ENCODE peak calls at places on chromosomes 12 and 14, in six cellular contexts. One of them, this sample, is unnamed.

GRCh38 chr14:61160798-61161197 is 120.3 kb downstream of the TMEM30B start:
- DNase-seq in GM12878: no peak
- DNase-seq in endothelial cell of umbilical vein: no peak
- DNase-seq in suprapubic skin: no peak
- DNase-seq in breast epithelium: no peak
- DNase-seq in GM12892: no peak
- DNase-seq in this sample: no peak

GRCh38 chr14:92802678-92803077 is 8.6 kb downstream of the GOLGA5 start:
- DNase-seq in GM12878: no peak
- DNase-seq in endothelial cell of umbilical vein: no peak
- DNase-seq in suprapubic skin: no peak
- DNase-seq in breast epithelium: no peak
- DNase-seq in GM12892: no peak
- DNase-seq in this sample: no peak

GRCh38 chr12:1350055-1350933 is 244.1 kb downstream of the FBXL14 start:
- DNase-seq in GM12878: no peak
- DNase-seq in endothelial cell of umbilical vein: no peak
- DNase-seq in suprapubic skin: no peak
- DNase-seq in breast epithelium: no peak
- DNase-seq in GM12892: no peak
- DNase-seq in this sample: no peak

GRCh38 chr12:119320678-119321077 is 13.9 kb upstream of the CCDC60 start:
- DNase-seq in GM12878: no peak
- DNase-seq in endothelial cell of umbilical vein: no peak
- DNase-seq in suprapubic skin: no peak
- DNase-seq in breast epithelium: no peak
- DNase-seq in GM12892: no peak
- DNase-seq in this sample: no peak

GRCh38 chr12:48750769-48751356 is 34.4 kb upstream of the CCNT1 start:
- DNase-seq in GM12878: no peak
- DNase-seq in endothelial cell of umbilical vein: no peak
- DNase-seq in suprapubic skin: no peak
- DNase-seq in breast epithelium: no peak
- DNase-seq in GM12892: no peak
- DNase-seq in this sample: no peak

GRCh38 chr14:105274600-105274999 is 26.2 kb downstream of the BRF1 start:
- DNase-seq in GM12878: no peak
- DNase-seq in endothelial cell of umbilical vein: no peak
- DNase-seq in suprapubic skin: no peak
- DNase-seq in breast epithelium: no peak
- DNase-seq in GM12892: no peak
- DNase-seq in this sample: no peak

GRCh38 chr12:21992823-21993222 is 51.6 kb upstream of the ABCC9 start:
- DNase-seq in GM12878: no peak
- DNase-seq in endothelial cell of umbilical vein: peak; percentile 48
- DNase-seq in suprapubic skin: no peak
- DNase-seq in breast epithelium: no peak
- DNase-seq in GM12892: no peak
- DNase-seq in this sample: no peak

GRCh38 chr12:72289633-72290032 is 17.5 kb downstream of the TRHDE start:
- DNase-seq in GM12878: no peak
- DNase-seq in endothelial cell of umbilical vein: no peak
- DNase-seq in suprapubic skin: no peak
- DNase-seq in breast epithelium: no peak
- DNase-seq in GM12892: no peak
- DNase-seq in this sample: no peak

GRCh38 chr14:24843999-24844398 is 205.9 kb downstream of the STXBP6 start:
- DNase-seq in GM12878: no peak
- DNase-seq in endothelial cell of umbilical vein: no peak
- DNase-seq in suprapubic skin: no peak
- DNase-seq in breast epithelium: no peak
- DNase-seq in GM12892: no peak
- DNase-seq in this sample: no peak

GRCh38 chr14:69592923-69593677 is 18.3 kb upstream of the SUSD6 start:
- DNase-seq in GM12878: no peak
- DNase-seq in endothelial cell of umbilical vein: no peak
- DNase-seq in suprapubic skin: no peak
- DNase-seq in breast epithelium: no peak
- DNase-seq in GM12892: no peak
- DNase-seq in this sample: no peak

GRCh38 chr12:12612403-12612802 is 727 bp downstream of the CREBL2 start:
- DNase-seq in GM12878: no peak
- DNase-seq in endothelial cell of umbilical vein: peak; percentile 65
- DNase-seq in suprapubic skin: no peak
- DNase-seq in breast epithelium: no peak
- DNase-seq in GM12892: peak; percentile 18
- DNase-seq in this sample: peak; percentile 25

GRCh38 chr12:47124451-47124850 is 44.7 kb upstream of the AMIGO2 start:
- DNase-seq in GM12878: no peak
- DNase-seq in endothelial cell of umbilical vein: no peak
- DNase-seq in suprapubic skin: no peak
- DNase-seq in breast epithelium: no peak
- DNase-seq in GM12892: no peak
- DNase-seq in this sample: no peak

GRCh38 chr12:4276524-4277204 is 3.1 kb downstream of the CCND2 start:
- DNase-seq in GM12878: peak; percentile 78
- DNase-seq in endothelial cell of umbilical vein: peak; percentile 87
- DNase-seq in suprapubic skin: peak; percentile 88
- DNase-seq in breast epithelium: no peak
- DNase-seq in GM12892: peak; percentile 64
- DNase-seq in this sample: peak; percentile 71

GRCh38 chr12:110109037-110109836 is 14.9 kb upstream of the IFT81 start:
- DNase-seq in GM12878: no peak
- DNase-seq in endothelial cell of umbilical vein: peak; percentile 81
- DNase-seq in suprapubic skin: peak; percentile 91
- DNase-seq in breast epithelium: peak; percentile 66
- DNase-seq in GM12892: no peak
- DNase-seq in this sample: no peak

GRCh38 chr14:24612186-24612585 is 2.7 kb upstream of the GZMH start:
- DNase-seq in GM12878: no peak
- DNase-seq in endothelial cell of umbilical vein: no peak
- DNase-seq in suprapubic skin: no peak
- DNase-seq in breast epithelium: no peak
- DNase-seq in GM12892: no peak
- DNase-seq in this sample: no peak

GRCh38 chr12:23929906-23930305 is 19.6 kb downstream of the SOX5 start:
- DNase-seq in GM12878: no peak
- DNase-seq in endothelial cell of umbilical vein: no peak
- DNase-seq in suprapubic skin: no peak
- DNase-seq in breast epithelium: no peak
- DNase-seq in GM12892: no peak
- DNase-seq in this sample: no peak

GRCh38 chr14:103889313-103890051 is 38.8 kb upstream of the TDRD9 start:
- DNase-seq in GM12878: no peak
- DNase-seq in endothelial cell of umbilical vein: no peak
- DNase-seq in suprapubic skin: no peak
- DNase-seq in breast epithelium: no peak
- DNase-seq in GM12892: no peak
- DNase-seq in this sample: no peak

GRCh38 chr14:62661818-62662217 is 383.4 kb downstream of the KCNH5 start:
- DNase-seq in GM12878: no peak
- DNase-seq in endothelial cell of umbilical vein: no peak
- DNase-seq in suprapubic skin: no peak
- DNase-seq in breast epithelium: no peak
- DNase-seq in GM12892: no peak
- DNase-seq in this sample: no peak

GRCh38 chr12:70839544-70839943 is 81.0 kb downstream of the PTPRR start:
- DNase-seq in GM12878: no peak
- DNase-seq in endothelial cell of umbilical vein: no peak
- DNase-seq in suprapubic skin: no peak
- DNase-seq in breast epithelium: no peak
- DNase-seq in GM12892: no peak
- DNase-seq in this sample: no peak

GRCh38 chr12:31570880-31571279 is 20.1 kb downstream of the DENND5B start:
- DNase-seq in GM12878: no peak
- DNase-seq in endothelial cell of umbilical vein: peak; percentile 58
- DNase-seq in suprapubic skin: no peak
- DNase-seq in breast epithelium: no peak
- DNase-seq in GM12892: no peak
- DNase-seq in this sample: no peak

GRCh38 chr12:4809013-4809448 is 88.8 kb downstream of the GALNT8 start:
- DNase-seq in GM12878: no peak
- DNase-seq in endothelial cell of umbilical vein: no peak
- DNase-seq in suprapubic skin: peak; percentile 68
- DNase-seq in breast epithelium: no peak
- DNase-seq in GM12892: no peak
- DNase-seq in this sample: no peak

GRCh38 chr12:63103489-63104131 is 47.4 kb downstream of the AVPR1A start:
- DNase-seq in GM12878: no peak
- DNase-seq in endothelial cell of umbilical vein: peak; percentile 36
- DNase-seq in suprapubic skin: no peak
- DNase-seq in breast epithelium: no peak
- DNase-seq in GM12892: no peak
- DNase-seq in this sample: no peak

GRCh38 chr12:49823951-49824350 is 4.3 kb downstream of the NCKAP5L start:
- DNase-seq in GM12878: no peak
- DNase-seq in endothelial cell of umbilical vein: no peak
- DNase-seq in suprapubic skin: no peak
- DNase-seq in breast epithelium: no peak
- DNase-seq in GM12892: no peak
- DNase-seq in this sample: no peak

GRCh38 chr12:86772688-86773087 is 516.5 kb upstream of the MGAT4C start:
- DNase-seq in GM12878: no peak
- DNase-seq in endothelial cell of umbilical vein: no peak
- DNase-seq in suprapubic skin: no peak
- DNase-seq in breast epithelium: no peak
- DNase-seq in GM12892: no peak
- DNase-seq in this sample: no peak

GRCh38 chr12:106521901-106522300 is 60.9 kb upstream of the RFX4 start:
- DNase-seq in GM12878: no peak
- DNase-seq in endothelial cell of umbilical vein: no peak
- DNase-seq in suprapubic skin: no peak
- DNase-seq in breast epithelium: no peak
- DNase-seq in GM12892: no peak
- DNase-seq in this sample: no peak

GRCh38 chr14:103657466-103657865 is 28.5 kb downstream of the KLC1 start:
- DNase-seq in GM12878: no peak
- DNase-seq in endothelial cell of umbilical vein: peak; percentile 12
- DNase-seq in suprapubic skin: no peak
- DNase-seq in breast epithelium: no peak
- DNase-seq in GM12892: no peak
- DNase-seq in this sample: no peak

GRCh38 chr14:39182770-39183684 is 8.0 kb downstream of the PNN start:
- DNase-seq in GM12878: no peak
- DNase-seq in endothelial cell of umbilical vein: no peak
- DNase-seq in suprapubic skin: no peak
- DNase-seq in breast epithelium: no peak
- DNase-seq in GM12892: no peak
- DNase-seq in this sample: no peak

GRCh38 chr12:28998662-28999120 is 150.4 kb upstream of the FAR2 start:
- DNase-seq in GM12878: no peak
- DNase-seq in endothelial cell of umbilical vein: peak; percentile 56
- DNase-seq in suprapubic skin: no peak
- DNase-seq in breast epithelium: no peak
- DNase-seq in GM12892: no peak
- DNase-seq in this sample: no peak

GRCh38 chr12:75103822-75104221 is 105.8 kb downstream of the KCNC2 start:
- DNase-seq in GM12878: no peak
- DNase-seq in endothelial cell of umbilical vein: no peak
- DNase-seq in suprapubic skin: no peak
- DNase-seq in breast epithelium: no peak
- DNase-seq in GM12892: no peak
- DNase-seq in this sample: no peak
- TF ChIP-seq POLR2A in GM12878: no peak
- TF ChIP-seq POLR2A in endothelial cell of umbilical vein: no peak
- TF ChIP-seq POLR2A in suprapubic skin: no peak
- TF ChIP-seq POLR2A in breast epithelium: no peak
- TF ChIP-seq POLR2A in GM12892: no peak
- TF ChIP-seq POLR2A in this sample: no peak

GRCh38 chr14:76778546-76779215 is 17.4 kb downstream of the VASH1 start:
- DNase-seq in GM12878: no peak
- DNase-seq in endothelial cell of umbilical vein: no peak
- DNase-seq in suprapubic skin: no peak
- DNase-seq in breast epithelium: no peak
- DNase-seq in GM12892: no peak
- DNase-seq in this sample: no peak
- TF ChIP-seq POLR2AphosphoS5 in GM12878: no peak
- TF ChIP-seq POLR2AphosphoS5 in endothelial cell of umbilical vein: no peak
- TF ChIP-seq POLR2AphosphoS5 in suprapubic skin: no peak
- TF ChIP-seq POLR2AphosphoS5 in breast epithelium: no peak
- TF ChIP-seq POLR2AphosphoS5 in GM12892: no peak
- TF ChIP-seq POLR2AphosphoS5 in this sample: no peak

DNA sequence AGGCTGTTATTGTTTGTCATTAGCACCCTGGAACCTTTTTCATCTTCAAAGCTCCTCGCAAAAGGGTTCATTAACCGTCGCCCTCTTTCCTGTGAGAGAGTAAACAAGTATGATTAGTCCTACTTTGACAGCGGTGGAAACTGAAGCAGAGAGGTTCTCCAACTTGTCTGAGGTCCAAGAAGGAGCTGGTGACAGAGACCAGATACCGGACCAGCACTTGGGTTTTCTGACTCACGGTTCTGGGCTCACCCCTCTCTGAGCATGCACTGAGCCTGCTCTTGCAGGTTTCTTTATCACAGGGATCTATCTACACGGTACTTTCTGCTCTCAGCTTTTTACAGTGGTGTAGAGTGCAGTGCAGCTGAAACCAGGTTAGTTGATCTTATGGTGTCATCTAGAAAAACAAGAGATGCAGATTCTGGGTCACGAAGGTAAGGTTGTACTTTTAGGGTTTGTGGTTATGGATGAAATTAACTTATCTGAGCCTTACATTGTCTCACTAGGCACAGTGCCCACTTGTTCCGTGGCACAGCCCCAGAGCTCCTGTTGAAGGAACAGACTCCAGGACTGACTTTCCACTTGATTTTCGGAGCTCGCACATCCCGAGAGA is 62.1 kb downstream of the PPP2R5C start:
- DNase-seq in GM12878: peak; percentile 68
- DNase-seq in endothelial cell of umbilical vein: peak; percentile 29
- DNase-seq in suprapubic skin: no peak
- DNase-seq in breast epithelium: no peak
- DNase-seq in GM12892: no peak
- DNase-seq in this sample: no peak
- TF ChIP-seq POLR2A in GM12878: no peak
- TF ChIP-seq POLR2A in endothelial cell of umbilical vein: no peak
- TF ChIP-seq POLR2A in suprapubic skin: no peak
- TF ChIP-seq POLR2A in breast epithelium: no peak
- TF ChIP-seq POLR2A in GM12892: peak; percentile 46
- TF ChIP-seq POLR2A in this sample: peak; percentile 69

GRCh38 chr12:121798807-121799174 is 5.0 kb upstream of the SETD1B start:
- DNase-seq in GM12878: no peak
- DNase-seq in endothelial cell of umbilical vein: no peak
- DNase-seq in suprapubic skin: no peak
- DNase-seq in breast epithelium: no peak
- DNase-seq in GM12892: no peak
- DNase-seq in this sample: no peak

GRCh38 chr12:121799175-121799841 is 4.5 kb upstream of the SETD1B start:
- DNase-seq in GM12878: no peak
- DNase-seq in endothelial cell of umbilical vein: peak; percentile 51
- DNase-seq in suprapubic skin: peak; percentile 85
- DNase-seq in breast epithelium: peak; percentile 79
- DNase-seq in GM12892: peak; percentile 59
- DNase-seq in this sample: no peak

GRCh38 chr12:121799842-121800693 is 3.7 kb upstream of the SETD1B start:
- DNase-seq in GM12878: no peak
- DNase-seq in endothelial cell of umbilical vein: peak; percentile 65
- DNase-seq in suprapubic skin: peak; percentile 94
- DNase-seq in breast epithelium: peak; percentile 90
- DNase-seq in GM12892: peak; percentile 78
- DNase-seq in this sample: peak; percentile 79

GRCh38 chr12:121796855-121797751 is 3.6 kb upstream of the RHOF start:
- DNase-seq in GM12878: no peak
- DNase-seq in endothelial cell of umbilical vein: peak; percentile 89
- DNase-seq in suprapubic skin: peak; percentile 93
- DNase-seq in breast epithelium: peak; percentile 84
- DNase-seq in GM12892: no peak
- DNase-seq in this sample: no peak

GRCh38 chr12:121797937-121798801 is 4.7 kb upstream of the RHOF start:
- DNase-seq in GM12878: no peak
- DNase-seq in endothelial cell of umbilical vein: peak; percentile 55
- DNase-seq in suprapubic skin: peak; percentile 84
- DNase-seq in breast epithelium: peak; percentile 74
- DNase-seq in GM12892: no peak
- DNase-seq in this sample: no peak
- TF ChIP-seq POLR2AphosphoS5 in GM12878: peak; percentile 30
- TF ChIP-seq POLR2AphosphoS5 in endothelial cell of umbilical vein: no peak
- TF ChIP-seq POLR2AphosphoS5 in suprapubic skin: no peak
- TF ChIP-seq POLR2AphosphoS5 in breast epithelium: no peak
- TF ChIP-seq POLR2AphosphoS5 in GM12892: no peak
- TF ChIP-seq POLR2AphosphoS5 in this sample: no peak